ENCODE peak calls at places on chromosomes 12 and 14, in four cellular contexts. T, L, W and E are unnamed samples.

GRCh38 chr12:53482626-53483165 is 16.6 kb downstream of the MAP3K12 start:
- DNase-seq in T (no peak), L (no peak), W (no peak), E (no peak)

GRCh38 chr14:96246535-96246839 is 9.5 kb upstream of the BDKRB1 start:
- DNase-seq in T (no peak), L (peak), W (no peak), E (peak)

GRCh38 chr14:51603495-51603894 is 48.2 kb upstream of the FRMD6 start:
- DNase-seq in T (no peak), L (no peak), W (no peak), E (no peak)

GRCh38 chr12:45637706-45638105 is 91.8 kb upstream of the ARID2 start:
- DNase-seq in T (no peak), L (peak), W (no peak), E (no peak)

GRCh38 chr14:102039157-102039556 is 47.7 kb downstream of the HSP90AA1 start:
- DNase-seq in T (no peak), L (no peak), W (no peak), E (no peak)

GRCh38 chr14:81594012-81594411 is 60.4 kb upstream of the SEL1L start:
- DNase-seq in T (no peak), L (no peak), W (no peak), E (no peak)

GRCh38 chr12:53735-54095 is 12.9 kb upstream of the IQSEC3 start:
- DNase-seq in T (no peak), L (no peak), W (no peak), E (no peak)

GRCh38 chr12:67426067-67426466 is 156.9 kb downstream of the CAND1 start:
- DNase-seq in T (no peak), L (peak), W (no peak), E (no peak)

GRCh38 chr14:64235652-64236640 is 58.2 kb downstream of the ESR2 start:
- DNase-seq in T (no peak), L (no peak), W (peak), E (no peak)

GRCh38 chr14:20855652-20856291 is 35.4 kb upstream of the RNASE3 start:
- DNase-seq in T (peak), L (peak), W (peak), E (peak)

GRCh38 chr12:50075808-50076170 is 9.4 kb upstream of the SMARCD1 start:
- DNase-seq in T (no peak), L (no peak), W (no peak), E (no peak)

GRCh38 chr14:71324767-71325272 is 417.6 kb downstream of the PCNX1 start:
- DNase-seq in T (peak), L (peak), W (peak), E (no peak)

GRCh38 chr14:92610849-92611271 is 97.3 kb downstream of the RIN3 start:
- DNase-seq in T (no peak), L (no peak), W (no peak), E (no peak)

GRCh38 chr12:109677323-109677722 is 36.3 kb upstream of the FAM222A start:
- DNase-seq in T (no peak), L (no peak), W (no peak), E (no peak)

GRCh38 chr14:39454906-39455539 is 22.8 kb upstream of the FBXO33 start:
- DNase-seq in T (no peak), L (no peak), W (no peak), E (no peak)

GRCh38 chr14:94805726-94806288 is 35.9 kb upstream of the GSC start:
- DNase-seq in T (no peak), L (no peak), W (no peak), E (no peak)

GRCh38 chr14:71143391-71144290 is 236.4 kb downstream of the PCNX1 start:
- DNase-seq in T (peak), L (peak), W (no peak), E (peak)

GRCh38 chr12:10720974-10721565 is 2.1 kb downstream of the YBX3 start:
- DNase-seq in T (peak), L (no peak), W (no peak), E (no peak)

GRCh38 chr14:99029916-99030305 is 242.1 kb downstream of the BCL11B start:
- DNase-seq in T (no peak), L (no peak), W (no peak), E (no peak)

GRCh38 chr12:109732321-109733305 is 19.0 kb downstream of the FAM222A start:
- DNase-seq in T (no peak), L (no peak), W (no peak), E (no peak)

GRCh38 chr14:29352681-29353080 is 575.0 kb downstream of the PRKD1 start:
- DNase-seq in T (no peak), L (no peak), W (no peak), E (no peak)

GRCh38 chr12:1989111-1989510 is 15.1 kb downstream of the DCP1B start:
- DNase-seq in T (no peak), L (no peak), W (no peak), E (no peak)

GRCh38 chr12:26654623-26655022 is 178.4 kb downstream of the ITPR2 start:
- DNase-seq in T (no peak), L (no peak), W (no peak), E (no peak)

GRCh38 chr12:26648999-26649398 is 184.0 kb downstream of the ITPR2 start:
- DNase-seq in T (no peak), L (no peak), W (no peak), E (no peak)

GRCh38 chr12:26648584-26648983 is 184.4 kb downstream of the ITPR2 start:
- DNase-seq in T (no peak), L (peak), W (no peak), E (peak)

GRCh38 chr12:26651036-26651435 is 182.0 kb downstream of the ITPR2 start:
- DNase-seq in T (no peak), L (no peak), W (no peak), E (no peak)

DNA sequence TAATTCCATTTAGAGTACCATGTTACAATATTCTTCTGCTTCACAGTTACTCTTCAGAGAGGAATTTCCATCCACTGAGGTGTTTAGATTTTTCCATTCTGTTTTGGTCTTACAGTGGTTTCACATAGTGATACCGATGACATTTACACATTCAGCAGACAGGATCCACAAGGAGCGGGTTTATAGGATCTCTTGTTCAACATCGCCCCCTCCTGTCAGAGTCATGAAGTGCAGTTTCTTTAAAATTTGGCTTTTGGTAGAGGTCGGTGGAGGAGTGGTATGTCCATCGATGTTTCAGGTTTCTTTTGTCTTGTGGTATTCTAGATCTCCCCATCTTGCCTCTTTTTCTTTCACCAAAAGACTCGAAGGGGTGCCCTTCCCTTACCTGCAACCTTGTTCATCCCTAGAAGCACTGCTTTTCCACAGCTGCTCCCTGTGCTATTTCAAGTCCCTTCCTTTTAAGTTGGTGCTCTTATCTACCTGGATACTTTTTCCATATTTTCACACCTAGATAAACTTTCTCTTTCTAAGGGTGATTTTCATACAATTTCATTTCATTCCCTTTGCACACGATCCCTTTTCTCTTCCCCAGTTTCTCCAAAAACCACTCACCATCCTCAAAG is 181.3 kb downstream of the ITPR2 start:
- DNase-seq in T (peak), L (peak), W (peak), E (peak)
- TF ChIP-seq ELK1 in T (no peak), L (no peak), W (no peak), E (no peak)

GRCh38 chr12:71639341-71639760 is 24.3 kb downstream of the ZFC3H1 start:
- DNase-seq in T (peak), L (no peak), W (no peak), E (peak)

GRCh38 chr12:71640316-71640715 is 23.3 kb downstream of the ZFC3H1 start:
- DNase-seq in T (no peak), L (no peak), W (no peak), E (no peak)

GRCh38 chr12:71645268-71645667 is 18.4 kb downstream of the ZFC3H1 start:
- DNase-seq in T (no peak), L (no peak), W (no peak), E (no peak)

GRCh38 chr12:71641390-71641789 is 22.3 kb downstream of the ZFC3H1 start:
- DNase-seq in T (peak), L (no peak), W (no peak), E (no peak)

GRCh38 chr12:71642264-71642663 is 21.4 kb downstream of the ZFC3H1 start:
- DNase-seq in T (no peak), L (no peak), W (no peak), E (no peak)
- TF ChIP-seq ELK1 in T (no peak), L (no peak), W (no peak), E (no peak)

DNA sequence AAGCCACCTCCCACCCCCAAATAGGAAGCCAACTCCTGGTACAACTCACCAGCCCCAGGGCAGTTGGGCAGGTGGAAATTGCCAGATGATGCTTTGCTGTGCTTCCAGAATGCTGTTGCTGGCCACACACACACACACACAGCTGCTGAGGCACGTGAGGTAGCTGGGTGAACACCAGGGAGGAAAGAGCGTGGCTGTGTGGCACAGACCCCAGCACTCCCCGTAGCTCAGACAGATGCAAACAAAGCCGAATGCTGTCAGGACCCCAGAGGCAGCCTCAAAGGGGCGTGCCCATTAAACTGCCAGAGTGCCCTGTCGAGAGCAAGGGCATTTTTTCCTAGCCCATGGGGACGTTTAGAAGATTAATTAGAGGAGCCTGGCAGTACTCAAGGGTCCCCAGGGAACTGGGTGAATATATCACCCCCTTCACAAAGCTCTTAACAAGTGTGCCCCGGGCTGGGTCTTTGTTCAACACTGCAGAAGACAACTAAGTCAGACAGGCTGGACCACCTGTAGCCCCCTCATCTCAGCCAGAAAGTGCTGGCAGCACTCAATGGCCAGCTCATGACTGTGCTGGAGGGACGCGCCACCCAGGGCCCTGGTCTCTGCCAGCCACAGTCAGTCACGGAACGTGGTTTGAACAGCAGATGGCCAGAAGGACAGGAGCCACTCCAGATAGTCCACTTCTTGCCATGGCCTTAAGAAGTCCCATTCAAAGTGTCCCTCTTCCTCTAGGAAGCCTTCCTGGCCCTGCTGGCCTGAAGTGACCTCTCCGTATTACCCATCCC is 37.6 kb downstream of the TTC7B start:
- DNase-seq in T (no peak), L (no peak), W (no peak), E (no peak)
- TF ChIP-seq ELK1 in T (no peak), L (no peak), W (no peak), E (no peak)

DNA sequence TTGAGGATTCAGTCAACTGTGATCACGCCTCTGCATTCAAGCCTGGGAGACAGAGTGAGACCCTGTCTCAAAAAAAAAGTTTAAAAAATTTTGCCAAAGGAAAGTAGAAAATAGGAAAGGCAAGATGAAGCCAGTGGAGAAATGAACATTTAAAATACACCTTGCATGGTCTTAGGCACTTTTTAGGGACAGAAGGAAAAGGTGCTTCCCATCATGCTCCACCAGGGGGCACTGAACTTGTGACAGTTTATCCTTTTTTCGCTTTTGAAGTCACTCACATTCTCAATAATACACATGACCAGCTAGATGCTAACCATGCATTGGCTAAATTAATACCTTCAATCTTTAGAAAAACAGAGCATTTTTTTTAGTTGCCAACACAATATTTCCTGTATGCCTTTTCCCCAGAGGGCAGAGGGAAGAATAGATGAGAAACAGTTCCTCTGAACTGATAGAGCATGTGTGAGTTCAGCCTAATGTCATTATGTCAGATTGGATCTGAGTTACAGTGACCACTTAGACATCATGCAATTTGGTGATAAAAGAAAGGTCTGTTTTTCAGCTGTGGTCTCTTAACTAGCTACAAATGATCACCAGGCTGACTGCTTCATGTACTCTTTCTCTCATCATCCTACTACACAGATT is 221.8 kb upstream of the SSTR1 start:
- DNase-seq in T (peak), L (peak), W (no peak), E (peak)
- TF ChIP-seq ELK1 in T (no peak), L (no peak), W (no peak), E (no peak)

DNA sequence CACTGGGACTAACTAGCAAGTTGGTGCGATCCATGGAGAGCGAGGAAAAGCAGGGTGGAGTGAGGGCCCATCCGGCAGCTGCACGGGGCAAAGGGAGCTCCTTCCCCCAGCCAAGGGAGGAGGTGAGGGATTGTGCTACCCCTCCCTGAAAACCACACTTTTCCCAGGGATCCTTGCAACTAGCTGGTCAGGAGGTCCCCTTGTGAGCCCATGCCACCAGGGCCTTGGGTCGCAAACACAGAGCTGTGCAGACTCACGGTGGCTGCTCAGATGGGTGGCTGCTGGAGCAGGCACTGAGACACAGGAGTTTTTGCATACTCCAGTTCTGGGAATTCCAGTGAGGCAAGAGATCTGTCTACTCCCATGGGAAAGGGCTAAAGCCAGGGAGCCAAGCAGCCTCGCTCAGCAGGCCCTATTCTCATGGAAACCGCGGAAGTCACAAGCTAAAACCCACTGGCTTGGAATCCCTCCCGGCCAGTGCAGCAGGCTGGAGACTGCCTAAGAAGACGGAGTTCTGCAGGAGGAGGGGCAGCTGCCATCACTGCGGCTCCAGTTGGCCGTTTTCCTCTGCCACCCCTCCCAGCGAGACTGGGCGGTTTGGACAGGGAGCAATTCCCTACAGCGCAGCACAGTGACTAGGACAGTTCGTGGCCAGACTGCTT is 10.9 kb upstream of the ZNF705A start:
- DNase-seq in T (no peak), L (peak), W (no peak), E (no peak)
- TF ChIP-seq ELK1 in T (no peak), L (no peak), W (no peak), E (no peak)